ENCODE peak calls at places on chromosomes 13 and 19, in five cellular contexts. K is amniotic epithelial cell, P is ACHN, G is memory B cell, N is heart left ventricle. U is an unnamed sample.

GRCh38 chr13:70842062-70842644 is 733.9 kb upstream of the KLHL1 start:
- DNase-seq in P (no peak), K (no peak), G (no peak), N (no peak), U (no peak)

GRCh38 chr19:35317464-35318043 is 11.4 kb upstream of the CD22 start:
- DNase-seq in N (no peak), K (no peak), P (no peak), G (no peak), U (no peak)

GRCh38 chr19:3809881-3810707 is 23.9 kb upstream of the MATK start:
- DNase-seq in N (no peak), K (no peak), P (no peak), G (peak), U (no peak)

GRCh38 chr19:17079710-17080440 is 4.3 kb downstream of the MYO9B start:
- DNase-seq in P (peak), N (peak), K (peak), G (peak), U (no peak)

GRCh38 chr19:32966750-32967149 is 5.0 kb downstream of the CEP89 start:
- DNase-seq in G (no peak), P (no peak), N (no peak), K (no peak), U (no peak)

GRCh38 chr19:44671400-44671799 is at the start of gene CEACAM19:
- DNase-seq in G (no peak), K (no peak), P (no peak), N (no peak), U (no peak)

GRCh38 chr19:12886943-12887747 is at the start of gene KLF1:
- DNase-seq in N (no peak), K (no peak), P (no peak), G (no peak), U (no peak)

GRCh38 chr13:29566864-29567263 is 28.6 kb downstream of the SLC7A1 start:
- DNase-seq in P (no peak), G (no peak), K (no peak), N (no peak), U (no peak)

GRCh38 chr19:11338569-11339253 is 746 bp downstream of the RAB3D start:
- DNase-seq in P (no peak), G (no peak), N (no peak), K (no peak), U (peak)

GRCh38 chr13:42894765-42895181 is 97.3 kb downstream of the EPSTI1 start:
- DNase-seq in N (peak), G (no peak), P (no peak), K (peak), U (no peak)

GRCh38 chr19:10912619-10913018 is 15.8 kb downstream of the YIPF2 start:
- DNase-seq in N (no peak), K (no peak), G (no peak), P (no peak), U (no peak)

GRCh38 chr13:62320129-62320724 is 904.6 kb upstream of the PCDH20 start:
- DNase-seq in N (no peak), K (peak), P (peak), G (no peak), U (no peak)

GRCh38 chr13:27977476-27978300 is 8.6 kb upstream of the CDX2 start:
- DNase-seq in K (no peak), G (no peak), P (no peak), N (no peak), U (peak)

GRCh38 chr19:13164370-13165090 is 14.3 kb downstream of the IER2 start:
- DNase-seq in G (no peak), N (peak), K (peak), P (peak), U (peak)

GRCh38 chr13:98285317-98285716 is 108.2 kb upstream of the RNF113B start:
- DNase-seq in N (no peak), G (no peak), K (peak), P (no peak), U (no peak)

GRCh38 chr19:39506944-39507714 is 7.8 kb upstream of the SELENOV start:
- DNase-seq in K (peak), G (peak), P (peak), N (no peak), U (no peak)

GRCh38 chr19:6712231-6712630 is 8.2 kb downstream of the C3 start:
- DNase-seq in K (no peak), N (no peak), G (no peak), P (no peak), U (no peak)

GRCh38 chr13:75195479-75196111 is 286.4 kb downstream of the TBC1D4 start:
- DNase-seq in P (no peak), G (no peak), N (no peak), K (no peak), U (no peak)

GRCh38 chr19:6209680-6210079 is 70.1 kb downstream of the MLLT1 start:
- DNase-seq in K (no peak), G (no peak), P (no peak), N (no peak), U (no peak)